ENCODE peak calls at places on chromosomes 4 and X, in five cellular contexts. P is K562, M is H1, H is HepG2, C is GM12878. I is an unnamed sample.

GRCh38 chr4:54482529-54482961 is 175.2 kb upstream of the KIT start:
- DNase-seq in P (peak), M (no peak), H (no peak), C (no peak), I (no peak)

GRCh38 chr4:176433983-176434382 is 114.2 kb downstream of the SPCS3 start:
- DNase-seq in P (no peak), M (no peak), H (no peak), C (no peak), I (no peak)

GRCh38 chr4:185945906-185946305 is 123.0 kb upstream of the TLR3 start:
- DNase-seq in P (no peak), M (no peak), H (no peak), C (no peak), I (no peak)

GRCh38 chrX:48468693-48469691 is 1.1 kb downstream of the SLC38A5 start:
- DNase-seq in P (peak), M (peak), H (no peak), C (no peak), I (no peak)

GRCh38 chr4:102809190-102809589 is 18.2 kb downstream of the UBE2D3 start:
- DNase-seq in P (no peak), M (no peak), H (no peak), C (no peak), I (no peak)

GRCh38 chr4:151730003-151730559 is 30.7 kb downstream of the GATB start:
- DNase-seq in P (no peak), M (no peak), H (no peak), C (no peak), I (peak)

GRCh38 chr4:141814499-141814898 is 178.1 kb downstream of the IL15 start:
- DNase-seq in P (no peak), M (no peak), H (no peak), C (no peak), I (no peak)

GRCh38 chr4:137905930-137906329 is 336.2 kb downstream of the SLC7A11 start:
- DNase-seq in P (no peak), M (no peak), H (no peak), C (no peak), I (no peak)

GRCh38 chrX:63656871-63657580 is 128.0 kb downstream of the ARHGEF9 start:
- DNase-seq in P (no peak), M (no peak), H (no peak), C (no peak), I (no peak)

GRCh38 chr4:97987019-97987648 is 156.1 kb downstream of the STPG2 start:
- DNase-seq in P (no peak), M (no peak), H (peak), C (no peak), I (peak)

GRCh38 chrX:32408389-32408788 is 803.0 kb downstream of the DMD start:
- DNase-seq in P (no peak), M (no peak), H (no peak), C (no peak), I (no peak)

GRCh38 chr4:77510367-77510766 is 95.3 kb upstream of the CXCL13 start:
- DNase-seq in P (no peak), M (no peak), H (no peak), C (no peak), I (no peak)

GRCh38 chr4:118817178-118817930 is 18.6 kb downstream of the SEC24D start:
- DNase-seq in P (no peak), M (no peak), H (no peak), C (no peak), I (no peak)

GRCh38 chrX:26511621-26512363 is 295.8 kb downstream of the MAGEB5 start:
- DNase-seq in P (no peak), M (no peak), H (no peak), C (no peak), I (no peak)

GRCh38 chrX:12329476-12329875 is 191.2 kb downstream of the FRMPD4 start:
- DNase-seq in P (no peak), M (no peak), H (no peak), C (no peak), I (no peak)

GRCh38 chrX:40085714-40086113 is 12.0 kb downstream of the BCOR start:
- DNase-seq in P (no peak), M (no peak), H (no peak), C (no peak), I (no peak)

GRCh38 chr4:114599231-114600065 is 841 bp downstream of the UGT8 start:
- DNase-seq in P (peak), M (peak), H (no peak), C (no peak), I (peak)

GRCh38 chr4:102620697-102621497 is 119.7 kb downstream of the NFKB1 start:
- DNase-seq in P (peak), M (no peak), H (peak), C (no peak), I (peak)

GRCh38 chrX:85309717-85310116 is 65.9 kb downstream of the ZNF711 start:
- DNase-seq in P (no peak), M (no peak), H (no peak), C (no peak), I (peak)

GRCh38 chrX:139691493-139691842 is 16.5 kb downstream of the MCF2 start:
- DNase-seq in P (no peak), M (no peak), H (no peak), C (no peak), I (no peak)

GRCh38 chrX:3263681-3264126 is 82.7 kb downstream of the MXRA5 start:
- DNase-seq in P (no peak), M (no peak), H (no peak), C (no peak), I (no peak)

GRCh38 chr4:86338989-86339388 is 20.9 kb downstream of the MAPK10 start:
- DNase-seq in P (no peak), M (no peak), H (no peak), C (no peak), I (peak)

GRCh38 chr4:26127851-26128337 is 192.9 kb upstream of the RBPJ start:
- DNase-seq in P (no peak), M (no peak), H (no peak), C (no peak), I (no peak)

GRCh38 chr4:26131711-26132110 is 189.1 kb upstream of the RBPJ start:
- DNase-seq in P (no peak), M (no peak), H (no peak), C (peak), I (no peak)

GRCh38 chr4:26132858-26133257 is 188.0 kb upstream of the RBPJ start:
- DNase-seq in P (peak), M (no peak), H (peak), C (no peak), I (no peak)

GRCh38 chr4:26131053-26131452 is 189.8 kb upstream of the RBPJ start:
- DNase-seq in P (no peak), M (no peak), H (no peak), C (no peak), I (no peak)

GRCh38 chr4:26130173-26130572 is 190.6 kb upstream of the RBPJ start:
- DNase-seq in P (no peak), M (no peak), H (no peak), C (peak), I (no peak)
- TF ChIP-seq CEBPB in P (no peak), M (no peak), H (no peak), C (no peak), I (no peak)

GRCh38 chr4:8229341-8229975 is 30.4 kb downstream of the SH3TC1 start:
- DNase-seq in P (no peak), M (no peak), H (no peak), C (no peak), I (no peak)
- TF ChIP-seq SRF in P (no peak), M (no peak), H (no peak), C (no peak), I (no peak)

GRCh38 chr4:155179216-155179615 is 29.2 kb upstream of the NPY2R start:
- DNase-seq in P (no peak), M (no peak), H (no peak), C (no peak), I (peak)

GRCh38 chr4:155173371-155173770 is 35.1 kb upstream of the NPY2R start:
- DNase-seq in P (no peak), M (no peak), H (no peak), C (no peak), I (no peak)

GRCh38 chr4:155170569-155170968 is 37.9 kb upstream of the NPY2R start:
- DNase-seq in P (no peak), M (no peak), H (no peak), C (no peak), I (no peak)

GRCh38 chr4:155174668-155175067 is 33.8 kb upstream of the NPY2R start:
- DNase-seq in P (no peak), M (no peak), H (no peak), C (no peak), I (no peak)
- H3K9ac ChIP-seq in P (no peak), M (no peak), H (no peak), C (no peak), I (no peak)

GRCh38 chr4:153757407-153757806 is 2.4 kb downstream of the RNF175 start:
- DNase-seq in P (no peak), M (no peak), H (no peak), C (no peak), I (no peak)

GRCh38 chr4:153758136-153758535 is 1.7 kb downstream of the RNF175 start:
- DNase-seq in P (no peak), M (no peak), H (no peak), C (no peak), I (no peak)

GRCh38 chr4:153763404-153763803 is 3.6 kb upstream of the RNF175 start:
- DNase-seq in P (no peak), M (peak), H (no peak), C (no peak), I (no peak)

GRCh38 chr4:153758688-153759406 is 977 bp downstream of the RNF175 start:
- DNase-seq in P (no peak), M (no peak), H (no peak), C (no peak), I (no peak)

GRCh38 chr4:153759407-153760226 is at the start of gene RNF175:
- DNase-seq in P (no peak), M (peak), H (no peak), C (no peak), I (no peak)
- TF ChIP-seq CEBPB in P (no peak), M (no peak), H (no peak), C (no peak), I (no peak)

DNA sequence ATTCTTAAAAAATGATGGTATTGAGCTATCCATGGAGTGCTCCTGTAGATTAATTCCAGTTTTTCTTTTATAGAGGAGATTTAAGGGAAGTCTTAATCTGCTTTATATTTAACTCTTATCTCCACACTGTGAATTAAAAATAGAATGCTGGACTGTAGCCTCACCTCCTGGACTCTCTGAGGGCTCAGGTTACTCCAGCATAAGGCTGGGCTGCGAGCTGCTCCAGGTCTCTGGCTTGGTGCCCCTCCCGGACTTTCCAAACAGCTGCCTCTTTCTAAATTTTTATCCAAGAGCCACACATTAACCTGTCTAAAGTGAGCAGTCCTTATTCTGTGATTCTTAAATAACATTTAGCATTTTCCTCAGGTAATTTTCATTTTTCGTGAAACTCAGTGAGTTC is 218.7 kb upstream of the JADE1 start:
- DNase-seq in P (no peak), M (peak), H (no peak), C (no peak), I (no peak)
- TF ChIP-seq SRF in P (no peak), M (no peak), H (no peak), C (no peak), I (no peak)

GRCh38 chr4:41205854-41206460 is 8.4 kb downstream of the APBB2 start:
- DNase-seq in P (no peak), M (no peak), H (no peak), C (no peak), I (no peak)

GRCh38 chr4:41203169-41203568 is 11.2 kb downstream of the APBB2 start:
- DNase-seq in P (no peak), M (no peak), H (no peak), C (no peak), I (no peak)

GRCh38 chr4:41204400-41204978 is 9.9 kb downstream of the APBB2 start:
- DNase-seq in P (no peak), M (no peak), H (peak), C (no peak), I (peak)

GRCh38 chr4:41203841-41204240 is 10.5 kb downstream of the APBB2 start:
- DNase-seq in P (no peak), M (no peak), H (no peak), C (no peak), I (no peak)

DNA sequence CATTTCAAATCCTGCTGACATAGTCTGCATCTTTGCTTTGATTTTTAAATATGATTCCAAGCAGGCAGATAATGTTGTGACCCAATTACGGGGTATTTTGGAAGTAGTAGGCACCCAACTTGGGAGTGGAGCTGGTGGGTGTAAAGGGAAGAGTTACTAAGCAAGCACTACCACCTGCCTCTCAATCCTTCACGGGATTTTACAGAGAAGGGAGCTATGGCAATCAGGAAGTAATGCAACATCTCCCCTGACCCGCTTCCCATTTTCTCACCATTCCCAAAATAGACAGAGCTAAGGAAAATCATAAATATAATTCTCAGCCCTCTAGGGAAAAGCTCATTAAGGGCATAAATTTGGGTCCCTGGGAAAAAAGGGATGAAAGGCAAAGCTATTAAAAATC is 9.2 kb downstream of the APBB2 start:
- DNase-seq in P (no peak), M (no peak), H (no peak), C (no peak), I (no peak)
- H3K9ac ChIP-seq in P (no peak), M (no peak), H (no peak), C (no peak), I (peak)

DNA sequence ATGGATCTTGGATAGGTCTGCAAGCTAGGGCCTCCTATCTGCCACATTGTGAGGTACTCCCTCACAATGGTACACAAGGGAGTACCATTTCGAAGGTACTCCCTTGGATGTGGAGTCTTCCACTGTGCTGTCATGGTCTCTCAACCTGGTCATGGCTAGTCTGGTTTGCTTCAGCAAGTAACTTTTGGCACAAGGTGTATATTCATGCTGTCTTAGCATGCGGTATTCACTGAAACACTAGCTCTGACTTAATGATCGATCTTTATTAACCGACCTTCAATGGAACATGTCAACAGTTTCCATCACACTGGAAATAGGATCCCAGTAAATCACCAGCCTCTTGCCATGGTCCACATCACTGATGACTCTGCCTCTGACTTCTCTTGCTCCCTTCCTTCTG is 77.5 kb upstream of the HS3ST1 start:
- DNase-seq in P (no peak), M (no peak), H (no peak), C (no peak), I (no peak)
- TF ChIP-seq CEBPB in P (no peak), M (no peak), H (no peak), C (no peak), I (no peak)

DNA sequence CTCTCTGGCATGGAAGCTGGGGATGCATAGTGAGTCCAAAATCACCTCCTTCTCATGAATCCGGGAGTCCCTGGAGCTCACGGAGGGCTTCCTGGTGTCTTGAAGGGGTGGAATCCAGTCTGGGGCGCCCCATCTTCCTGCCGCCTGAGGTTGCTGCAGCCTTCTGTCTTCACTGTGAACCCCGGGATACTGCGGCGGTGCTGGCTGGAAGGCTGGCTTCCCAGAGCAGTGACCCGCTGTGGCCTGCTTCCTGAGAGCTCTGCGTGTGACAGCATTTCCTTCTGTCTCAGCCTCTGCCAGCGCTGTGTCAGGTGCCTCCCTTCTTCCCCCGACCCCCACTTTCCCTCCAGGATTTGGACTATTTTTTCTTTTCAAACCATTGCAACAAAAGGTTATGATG is 98.8 kb upstream of the STOX2 start:
- DNase-seq in P (no peak), M (no peak), H (no peak), C (no peak), I (no peak)
- TF ChIP-seq SRF in P (no peak), M (no peak), H (no peak), C (no peak), I (no peak)

DNA sequence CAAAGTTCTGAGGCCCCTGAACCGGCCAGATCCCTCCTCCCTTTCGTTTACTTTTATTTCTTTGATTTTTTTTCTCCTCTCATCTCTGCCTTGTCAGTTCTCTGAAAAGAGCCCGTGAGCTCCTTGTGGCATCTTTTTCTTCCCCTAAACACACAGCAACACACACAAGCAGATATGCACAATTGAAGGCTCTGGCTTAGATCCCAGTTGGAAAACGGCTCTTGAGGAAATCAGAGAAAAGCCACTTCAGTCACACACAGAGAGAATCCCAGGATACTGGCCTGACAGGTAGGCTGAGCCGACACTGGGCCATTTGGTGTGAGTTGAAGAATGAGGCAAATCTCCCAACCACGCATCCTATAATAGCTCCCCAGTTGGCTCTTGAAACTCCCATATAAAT is 12.9 kb downstream of the DIPK2B start:
- DNase-seq in P (no peak), M (no peak), H (no peak), C (no peak), I (no peak)
- H3K9ac ChIP-seq in P (no peak), M (no peak), H (no peak), C (no peak), I (no peak)

I was measured in HCT116.